ENCODE peak calls at places on chromosomes 4 and X, in six cellular contexts. G, R, H, V, D and S are unnamed samples.

GRCh38 chr4:142440093-142440492 is 406.0 kb downstream of the INPP4B start:
- DNase-seq in H (no peak), G (no peak), R (no peak), V (no peak), D (no peak), S (no peak)

GRCh38 chr4:25913056-25913850 is 767 bp upstream of the SMIM20 start:
- DNase-seq in D (peak; percentile 64), G (no peak), H (no peak), V (peak; percentile 33), R (no peak), S (no peak)

GRCh38 chr4:1401409-1402020 is 4.7 kb downstream of the NKX1-1 start:
- DNase-seq in H (no peak), D (peak; percentile 5), V (peak; percentile 10), R (no peak), G (no peak), S (no peak)

GRCh38 chrX:36431819-36432218 is 512.3 kb downstream of the CFAP47 start:
- DNase-seq in V (no peak), H (no peak), R (no peak), D (no peak), G (peak; percentile 38), S (no peak)

GRCh38 chrX:147945286-147945685 is 33.6 kb downstream of the FMR1 start:
- DNase-seq in H (no peak), R (no peak), V (no peak), G (no peak), D (no peak), S (no peak)

GRCh38 chr4:102420563-102421221 is 75.4 kb upstream of the SLC39A8 start:
- DNase-seq in R (no peak), V (no peak), D (no peak), G (no peak), H (peak; percentile 50), S (no peak)

GRCh38 chr4:160175064-160175643 is 1072.3 kb downstream of the RAPGEF2 start:
- DNase-seq in V (no peak), H (no peak), R (no peak), D (no peak), G (no peak), S (no peak)

GRCh38 chr4:185265942-185266341 is 56.5 kb downstream of the SNX25 start:
- DNase-seq in D (no peak), V (no peak), R (no peak), H (peak; percentile 41), G (no peak), S (no peak)

GRCh38 chr4:9997881-9998280 is 23.4 kb downstream of the SLC2A9 start:
- DNase-seq in V (no peak), H (no peak), D (no peak), R (no peak), G (no peak), S (no peak)

GRCh38 chr4:118985170-118986000 is 96.7 kb downstream of the SYNPO2 start:
- DNase-seq in H (no peak), R (no peak), D (no peak), G (no peak), V (no peak), S (no peak)

GRCh38 chrX:47218920-47219815 is 687 bp downstream of the CDK16 start:
- DNase-seq in R (no peak), G (no peak), V (peak; percentile 51), H (no peak), D (peak; percentile 81), S (no peak)

GRCh38 chr4:185865901-185866328 is 53.9 kb upstream of the SORBS2 start:
- DNase-seq in G (peak; percentile 72), R (no peak), V (peak; percentile 73), D (no peak), H (peak; percentile 80), S (no peak)

GRCh38 chrX:16892504-16893362 is 22.6 kb upstream of the RBBP7 start:
- DNase-seq in R (no peak), G (peak; percentile 53), D (peak; percentile 52), V (peak; percentile 73), H (peak; percentile 87), S (peak; percentile 56)

GRCh38 chr4:185524888-185525863 is 10.1 kb downstream of the PDLIM3 start:
- DNase-seq in D (no peak), H (no peak), G (no peak), V (no peak), R (no peak), S (no peak)

GRCh38 chrX:38664285-38664684 is 102.9 kb downstream of the TSPAN7 start:
- DNase-seq in H (peak; percentile 61), G (peak; percentile 27), D (no peak), V (no peak), R (no peak), S (no peak)

GRCh38 chrX:85963736-85964135 is 83.6 kb downstream of the CHM start:
- DNase-seq in D (no peak), H (peak; percentile 56), R (no peak), G (peak; percentile 35), V (no peak), S (peak; percentile 34)

GRCh38 chrX:134936542-134936941 is 54.2 kb upstream of the SMIM10 start:
- DNase-seq in G (peak; percentile 34), D (no peak), R (no peak), H (peak; percentile 82), V (no peak), S (peak; percentile 46)

GRCh38 chr4:176795441-176795840 is 2.7 kb upstream of the VEGFC start:
- DNase-seq in H (no peak), D (no peak), G (no peak), V (no peak), R (no peak), S (no peak)

GRCh38 chr4:13445841-13446790 is 38.0 kb downstream of the RAB28 start:
- DNase-seq in V (no peak), H (no peak), D (no peak), G (no peak), R (no peak), S (no peak)

GRCh38 chr4:52234539-52235174 is 183.6 kb downstream of the SPATA18 start:
- DNase-seq in R (no peak), H (peak; percentile 51), G (peak; percentile 27), V (no peak), D (peak; percentile 57), S (peak; percentile 14)

GRCh38 chrX:39442332-39442731 is 641.1 kb downstream of the MID1IP1 start:
- DNase-seq in H (no peak), R (no peak), G (no peak), D (no peak), V (no peak), S (no peak)

GRCh38 chr4:78059524-78059889 is 2.4 kb downstream of the FRAS1 start:
- DNase-seq in V (peak; percentile 57), R (peak; percentile 67), D (peak; percentile 13), H (peak; percentile 76), G (peak; percentile 42), S (peak; percentile 62)
- TF ChIP-seq CTCF in V (peak; percentile 16), R (peak; percentile 73), D (no peak), H (peak; percentile 59), G (peak; percentile 64), S (peak; percentile 76)

GRCh38 chrX:116318672-116319071 is 117.7 kb upstream of the SLC6A14 start:
- DNase-seq in D (no peak), G (no peak), R (no peak), V (no peak), H (no peak), S (peak; percentile 5)

DNA sequence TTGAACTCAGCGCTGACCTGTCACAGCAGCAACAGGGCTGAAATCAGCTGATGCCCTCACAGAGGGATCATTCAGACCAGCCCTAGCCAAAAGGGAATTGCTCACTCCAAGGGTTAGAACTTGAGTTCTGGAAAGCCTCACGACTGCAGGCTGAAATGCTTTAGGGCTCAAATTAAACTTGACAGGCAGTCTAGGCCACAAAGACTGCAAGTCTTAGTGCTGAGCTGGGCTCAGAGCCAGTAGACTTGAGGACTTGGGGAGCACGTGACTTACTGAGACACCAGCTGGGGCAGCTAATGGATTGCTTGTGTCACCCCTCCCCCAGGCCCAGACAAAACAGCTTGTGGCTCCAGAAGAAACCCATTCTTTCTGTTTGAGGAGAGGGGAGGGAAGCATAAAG is 119.0 kb upstream of the SLC6A14 start:
- DNase-seq in D (no peak), H (peak; percentile 75), R (no peak), V (peak; percentile 17), G (peak; percentile 0), S (peak; percentile 92)
- H3K4me3 ChIP-seq in D (no peak overlapping the region), H (no peak overlapping the region), R (no peak overlapping the region), V (no peak overlapping the region), G (no peak overlapping the region), S (no peak overlapping the region)

GRCh38 chr4:107034091-107034698 is 1.9 kb downstream of the DKK2 start:
- DNase-seq in V (no peak), G (no peak), D (peak; percentile 28), R (no peak), H (peak; percentile 17), S (no peak)
- TF ChIP-seq CTCF in V (no peak), G (peak; percentile 55), D (no peak), R (peak; percentile 56), H (peak; percentile 24), S (peak; percentile 72)

DNA sequence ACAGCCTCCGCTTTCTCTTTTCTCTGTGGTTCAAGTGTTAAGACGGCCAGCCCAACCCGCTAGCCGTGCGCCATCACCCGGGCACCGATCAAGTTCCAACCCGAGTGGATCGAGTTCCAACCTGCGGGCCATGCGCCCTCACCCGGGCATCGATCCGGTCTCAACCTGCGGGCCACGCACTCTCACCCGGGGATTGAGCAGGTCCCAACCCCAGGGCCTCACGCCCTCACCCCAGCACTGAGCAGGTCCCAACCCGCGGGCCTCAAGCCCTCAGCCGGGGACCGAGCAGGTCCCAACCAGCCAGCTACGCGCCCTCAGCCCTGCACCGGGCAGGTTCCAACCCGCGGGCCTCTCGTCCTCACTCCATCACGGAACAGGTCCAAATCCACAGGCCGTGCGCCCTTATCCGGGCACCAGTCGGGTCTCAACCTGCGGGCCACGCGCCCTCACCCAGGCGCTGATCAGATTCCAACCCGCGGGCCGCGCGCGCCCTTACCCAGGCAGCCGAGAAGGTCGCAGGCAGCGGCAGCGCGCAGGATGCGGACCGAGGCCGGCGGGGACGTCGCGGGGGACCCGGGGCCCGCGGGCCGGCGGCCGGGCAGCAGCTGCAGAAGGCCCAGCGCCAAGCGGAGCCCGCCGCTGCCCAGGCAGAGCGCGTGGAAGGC is 443 bp downstream of the GPR143 start:
- DNase-seq in G (no peak), H (no peak), V (no peak), D (peak; percentile 25), R (no peak), S (no peak)
- H3K4me3 ChIP-seq in G (no peak overlapping the region), H (no peak overlapping the region), V (no peak overlapping the region), D (no peak overlapping the region), R (peak overlapping the region; percentile 54), S (peak overlapping the region; percentile 72)

GRCh38 chr4:39068907-39069306 is 6.9 kb downstream of the KLHL5 start:
- DNase-seq in R (no peak), V (no peak), D (no peak), H (no peak), G (no peak), S (no peak)
- TF ChIP-seq CTCF in R (no peak), V (no peak), D (no peak), H (no peak), G (no peak), S (no peak)

DNA sequence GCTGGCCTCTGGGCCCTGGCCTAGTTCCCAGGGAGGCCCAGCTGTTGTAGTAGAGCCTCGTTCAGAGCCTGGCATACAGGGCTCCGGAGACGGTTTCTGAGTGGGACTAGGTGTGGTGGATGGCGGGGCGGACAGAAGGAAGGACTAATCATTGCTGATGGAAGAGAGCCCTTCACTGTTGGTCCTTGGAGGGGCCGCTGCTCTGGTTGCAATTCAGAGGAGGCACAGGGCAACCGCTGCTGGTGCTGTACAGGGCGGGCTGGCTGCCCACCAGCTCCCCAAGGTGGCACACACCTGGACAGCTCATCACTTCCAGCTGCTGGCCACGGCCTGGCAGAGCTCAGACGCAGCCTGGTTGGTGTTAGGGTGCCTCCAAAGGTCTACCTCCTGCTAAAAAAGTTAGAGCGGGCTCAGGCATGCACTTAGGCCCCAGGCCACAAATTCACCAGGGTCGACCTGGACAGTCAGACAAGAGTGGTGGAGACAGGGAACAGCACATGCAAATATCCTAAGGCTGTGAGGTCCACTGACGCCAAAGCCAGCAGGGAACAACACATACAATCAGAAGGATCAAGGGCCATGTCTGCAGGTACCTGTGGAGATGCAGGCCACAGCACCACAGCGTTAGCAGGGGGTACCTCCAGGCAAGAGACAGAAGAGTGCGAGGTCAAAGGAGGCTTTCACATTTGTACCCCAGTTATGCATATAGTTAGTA is 7.5 kb upstream of the RNF4 start:
- DNase-seq in H (no peak), G (no peak), D (no peak), R (no peak), V (no peak), S (no peak)
- H3K4me3 ChIP-seq in H (no peak overlapping the region), G (no peak overlapping the region), D (no peak overlapping the region), R (no peak overlapping the region), V (no peak overlapping the region), S (no peak overlapping the region)